ENCODE peak calls at places on chromosomes 7 and 10, in seven cellular contexts. O is DND-41; H is brain microvascular endothelial cell; P is colonic mucosa; Z is fibroblast of lung; Q is cardiac muscle cell; D is CD8-positive, alpha-beta T cell. L is an unnamed sample.

GRCh38 chr7:20193242-20193777 is 23.9 kb downstream of the MACC1 start:
- DNase-seq in Z (peak; percentile 81), O (no peak), H (no peak), Q (no peak), D (no peak), P (no peak), L (no peak)

GRCh38 chr10:104245066-104245632 is 9.5 kb upstream of the GSTO1 start:
- DNase-seq in H (no peak), Z (no peak), Q (no peak), D (no peak), P (no peak), O (no peak), L (no peak)

GRCh38 chr10:101780187-101780817 is 2.9 kb downstream of the NPM3 start:
- DNase-seq in Z (no peak), O (no peak), Q (no peak), H (no peak), D (no peak), P (no peak), L (no peak)

GRCh38 chr7:711093-711966 is 15.2 kb upstream of the DNAAF5 start:
- DNase-seq in D (no peak), H (no peak), P (no peak), O (no peak), Q (no peak), Z (no peak), L (no peak)

GRCh38 chr7:137692399-137692798 is 154.4 kb downstream of the DGKI start:
- DNase-seq in O (no peak), Z (no peak), P (no peak), Q (no peak), H (no peak), D (no peak), L (no peak)

GRCh38 chr10:33413093-33413442 is 78.6 kb upstream of the NRP1 start:
- DNase-seq in Q (no peak), O (no peak), P (no peak), D (no peak), Z (no peak), H (peak; percentile 7), L (no peak)

GRCh38 chr7:134836447-134836846 is 57.0 kb downstream of the CALD1 start:
- DNase-seq in Q (no peak), H (peak; percentile 96), Z (no peak), D (no peak), P (no peak), O (no peak), L (no peak)

GRCh38 chr7:118184392-118184899 is 482 bp downstream of the LSM8 start:
- DNase-seq in P (no peak), Z (peak; percentile 28), H (no peak), D (no peak), Q (no peak), O (no peak), L (no peak)

GRCh38 chr10:116287906-116288501 is 15.0 kb upstream of the GFRA1 start:
- DNase-seq in D (no peak), Z (peak; percentile 77), Q (peak; percentile 63), P (peak; percentile 22), H (peak; percentile 53), O (peak; percentile 13), L (no peak)

GRCh38 chr7:47600199-47601118 is 18.5 kb upstream of the TNS3 start:
- DNase-seq in O (no peak), Z (peak; percentile 75), Q (no peak), P (no peak), D (no peak), H (peak; percentile 76), L (no peak)

GRCh38 chr10:101774589-101775272 is 1.2 kb downstream of the FGF8 start:
- DNase-seq in P (no peak), H (no peak), O (no peak), Q (no peak), D (no peak), Z (no peak), L (no peak)

GRCh38 chr10:96289218-96289910 is 14.9 kb upstream of the DNTT start:
- DNase-seq in P (no peak), H (no peak), Z (no peak), O (no peak), D (no peak), Q (no peak), L (no peak)

DNA sequence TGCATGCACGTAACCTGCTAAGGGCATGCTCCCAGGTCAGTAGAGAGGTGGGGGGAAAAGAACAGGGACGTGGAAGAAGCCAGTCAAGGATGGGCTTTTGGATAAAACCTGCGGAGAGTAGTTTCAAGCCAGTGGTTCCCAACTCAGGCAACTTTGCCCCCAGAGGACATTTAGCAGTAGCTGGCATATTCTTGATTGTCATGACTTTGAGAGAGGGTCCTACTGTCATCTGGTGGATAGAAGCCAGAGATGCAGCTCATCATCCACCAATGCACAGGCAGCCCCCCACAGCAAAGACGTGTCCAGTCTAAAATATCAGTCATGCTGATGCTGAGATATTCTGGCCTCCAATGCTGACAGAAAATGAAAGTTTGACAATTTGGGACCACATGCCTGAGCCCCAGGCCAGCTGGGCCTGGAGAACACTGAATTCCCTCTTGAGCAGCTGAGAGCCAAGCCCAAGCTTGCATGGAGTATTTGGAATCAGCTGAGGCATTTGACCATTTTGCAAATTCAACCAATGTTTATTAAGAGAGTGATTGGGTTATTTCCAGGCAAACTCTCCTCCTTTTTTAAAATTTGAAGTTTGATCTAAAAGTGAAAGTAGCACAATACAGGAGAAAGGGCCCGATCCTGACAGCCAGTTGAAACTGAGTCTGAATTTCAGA is 110.0 kb upstream of the C7orf33 start:
- DNase-seq in Q (no peak), H (no peak), Z (no peak), O (no peak), P (no peak), D (no peak), L (no peak)
- TF ChIP-seq CTCF in Q (no peak), H (no peak), Z (no peak), O (no peak), P (no peak), D (no peak), L (no peak)

DNA sequence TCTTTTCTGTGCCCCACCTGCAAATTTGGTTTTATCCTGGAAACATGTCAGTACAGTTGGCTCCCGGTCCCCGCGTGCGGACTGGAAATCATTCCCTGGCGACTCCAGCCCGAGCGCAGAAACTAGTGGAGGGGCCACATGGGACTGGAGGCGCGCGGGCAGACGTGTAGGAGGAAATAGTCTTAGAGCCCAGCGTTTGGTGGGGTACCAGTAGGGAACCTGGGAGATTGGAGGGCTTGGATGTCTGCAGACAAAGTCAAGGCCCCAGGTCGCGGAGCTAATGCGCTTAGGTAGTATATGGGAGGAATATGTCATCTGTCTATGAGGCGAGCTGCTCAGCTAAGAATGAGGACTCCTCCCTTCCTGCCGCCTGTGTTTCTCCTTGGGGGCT is 1.3 kb downstream of the GALNT17 start:
- DNase-seq in P (no peak), H (no peak), Z (no peak), Q (no peak), O (no peak), D (no peak), L (no peak)
- H3K4me3 ChIP-seq in P (no peak overlapping the region), H (no peak overlapping the region), Z (no peak overlapping the region), Q (peak overlapping the region; percentile 75), O (no peak overlapping the region), D (no peak overlapping the region), L (no peak overlapping the region)

GRCh38 chr10:11046766-11047165 is 29.1 kb downstream of the CELF2 start:
- DNase-seq in P (no peak), D (no peak), O (no peak), Q (no peak), H (no peak), Z (no peak), L (no peak)

GRCh38 chr10:11050301-11051000 is 32.8 kb downstream of the CELF2 start:
- DNase-seq in O (no peak), Z (no peak), H (no peak), P (no peak), Q (no peak), D (no peak), L (no peak)

GRCh38 chr10:11049772-11050171 is 32.1 kb downstream of the CELF2 start:
- DNase-seq in H (no peak), D (no peak), Q (no peak), Z (no peak), O (no peak), P (no peak), L (no peak)

GRCh38 chr10:11048707-11049296 is 31.1 kb downstream of the CELF2 start:
- DNase-seq in Q (no peak), H (no peak), Z (no peak), P (no peak), D (no peak), O (no peak), L (no peak)

GRCh38 chr10:11051001-11051324 is 33.3 kb downstream of the CELF2 start:
- DNase-seq in Z (no peak), P (no peak), D (no peak), O (no peak), H (no peak), Q (no peak), L (no peak)
- H3K27ac ChIP-seq in Z (no peak overlapping the region), P (no peak overlapping the region), D (no peak overlapping the region), O (no peak overlapping the region), H (no peak overlapping the region), Q (peak overlapping the region; percentile 86), L (no peak overlapping the region)

GRCh38 chr7:32914186-32914585 is 22.6 kb upstream of the KBTBD2 start:
- DNase-seq in P (no peak), D (no peak), Z (no peak), Q (no peak), O (no peak), H (no peak), L (no peak)
- TF ChIP-seq CTCF in P (no peak), D (no peak), Z (peak; percentile 9), Q (peak; percentile 22), O (no peak), H (peak; percentile 32), L (no peak)

DNA sequence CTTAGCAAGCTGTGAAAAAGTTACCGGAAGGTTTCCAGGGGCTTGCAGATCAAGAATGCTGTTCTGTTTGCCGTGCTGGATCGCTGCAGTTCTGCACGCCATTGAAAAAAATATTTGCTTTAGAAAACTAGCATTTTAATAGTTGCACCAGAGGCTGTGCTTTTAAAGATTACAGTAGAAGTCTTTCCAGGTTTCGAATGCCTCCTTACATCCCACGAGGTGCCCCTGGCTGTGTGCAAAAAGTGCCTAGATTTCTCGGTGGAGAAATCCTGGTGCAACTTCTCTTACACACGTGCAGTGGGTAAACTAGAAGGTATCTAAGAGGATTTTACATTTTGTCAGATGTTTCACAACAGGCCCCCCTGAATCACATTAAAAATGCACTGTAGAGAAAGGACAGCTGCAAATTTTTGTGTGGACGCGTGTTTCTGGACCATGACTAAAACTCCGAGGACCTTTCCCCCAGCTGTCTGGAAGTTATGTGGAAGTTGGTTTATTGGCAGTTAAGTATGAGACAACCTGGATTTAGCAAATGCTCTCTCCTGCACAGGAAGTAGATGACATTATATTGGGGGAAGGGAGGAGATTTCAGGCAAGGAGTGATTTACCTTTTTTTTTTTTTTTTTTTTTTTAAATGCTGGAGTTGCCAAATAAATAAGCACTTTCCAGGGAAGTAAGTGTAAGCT is 5.8 kb downstream of the TCF7L2 start:
- DNase-seq in P (peak; percentile 44), Z (peak; percentile 86), D (no peak), H (peak; percentile 40), O (no peak), Q (no peak), L (no peak)
- H3K4me3 ChIP-seq in P (peak overlapping the region; percentile 59), Z (peak overlapping the region; percentile 83), D (no peak overlapping the region), H (peak overlapping the region; percentile 2), O (no peak overlapping the region), Q (peak overlapping the region; percentile 97), L (peak overlapping the region; percentile 8)

DNA sequence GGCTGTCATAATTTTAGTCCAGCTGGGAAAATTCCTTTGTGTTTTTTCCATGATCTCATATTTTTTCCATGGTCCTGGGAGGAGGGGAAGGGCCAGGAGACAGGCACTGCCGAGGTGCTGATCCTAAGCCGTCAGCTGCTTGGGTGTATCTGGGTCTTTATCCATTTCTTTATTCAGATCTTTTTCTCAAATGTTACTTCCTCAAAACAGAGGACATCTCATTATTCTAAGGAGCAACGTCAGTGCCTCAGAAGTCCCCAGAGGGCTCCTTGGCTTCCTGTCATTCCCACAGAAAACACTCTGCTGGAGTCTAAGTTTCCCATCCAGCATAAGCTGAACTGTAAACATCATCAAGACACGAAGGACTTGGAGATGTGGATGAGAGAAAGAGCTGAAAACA is 2.8 kb upstream of the OR6V1 start:
- DNase-seq in O (no peak), Q (no peak), P (no peak), D (no peak), Z (no peak), H (no peak), L (no peak)
- H3K27ac ChIP-seq in O (no peak overlapping the region), Q (no peak overlapping the region), P (no peak overlapping the region), D (no peak overlapping the region), Z (no peak overlapping the region), H (no peak overlapping the region), L (no peak overlapping the region)